ENCODE peak calls at places on chromosomes 5 and 9, in four cellular contexts. P, X, O and K are unnamed samples.

GRCh38 chr5:132209131-132209530 is 18.5 kb downstream of the P4HA2 start:
- DNase-seq in P (no peak), X (no peak), O (no peak), K (no peak)

GRCh38 chr9:5951686-5952211 is 61.1 kb downstream of the MLANA start:
- DNase-seq in P (no peak), X (no peak), O (no peak), K (no peak)

GRCh38 chr5:119270955-119271757 is 84.7 kb upstream of the TNFAIP8 start:
- DNase-seq in P (no peak), X (no peak), O (no peak), K (no peak)

GRCh38 chr9:115306860-115307259 is 188.9 kb upstream of the TNC start:
- DNase-seq in P (no peak), X (no peak), O (no peak), K (no peak)

GRCh38 chr5:89942171-89942570 is 467.4 kb downstream of the CETN3 start:
- DNase-seq in P (no peak), X (no peak), O (no peak), K (no peak)

GRCh38 chr5:10448754-10449345 is 7.2 kb downstream of the ROPN1L start:
- DNase-seq in P (no peak), X (no peak), O (no peak), K (no peak)

GRCh38 chr9:1495684-1496083 is 445.5 kb downstream of the DMRT2 start:
- DNase-seq in P (no peak), X (no peak), O (no peak), K (no peak)

GRCh38 chr5:170121321-170121720 is 15.6 kb downstream of the FOXI1 start:
- DNase-seq in P (no peak), X (no peak), O (no peak), K (no peak)

GRCh38 chr9:8401961-8402701 is 602.6 kb upstream of the DMAC1 start:
- DNase-seq in P (no peak), X (no peak), O (no peak), K (no peak)

GRCh38 chr9:4689687-4690104 is 10.3 kb downstream of the CDC37L1 start:
- DNase-seq in P (no peak), X (no peak), O (no peak), K (peak)